ENCODE peak calls at places on chromosome 6, in six cellular contexts. One of them, this sample, is unnamed.

GRCh38 chr6:49634811-49635159 is 1.9 kb downstream of the RHAG start:
- DNase-seq in iris pigment epithelial cell: no peak
- DNase-seq in SK-N-SH: no peak
- DNase-seq in CD8-positive, alpha-beta T cell: no peak
- DNase-seq in Caki2: no peak
- DNase-seq in A549: no peak
- DNase-seq in this sample: no peak

GRCh38 chr6:37314803-37315515 is 38.8 kb upstream of the RNF8 start:
- DNase-seq in iris pigment epithelial cell: peak; percentile 70
- DNase-seq in SK-N-SH: peak; percentile 29
- DNase-seq in CD8-positive, alpha-beta T cell: peak; percentile 33
- DNase-seq in Caki2: peak; percentile 22
- DNase-seq in A549: peak; percentile 38
- DNase-seq in this sample: no peak

GRCh38 chr6:75818061-75818855 is 69.2 kb downstream of the MYO6 start:
- DNase-seq in iris pigment epithelial cell: peak; percentile 42
- DNase-seq in SK-N-SH: no peak
- DNase-seq in CD8-positive, alpha-beta T cell: no peak
- DNase-seq in Caki2: peak; percentile 31
- DNase-seq in A549: no peak
- DNase-seq in this sample: no peak

GRCh38 chr6:29953001-29953436 is 10.7 kb downstream of the HLA-A start:
- DNase-seq in iris pigment epithelial cell: no peak
- DNase-seq in SK-N-SH: no peak
- DNase-seq in CD8-positive, alpha-beta T cell: no peak
- DNase-seq in Caki2: peak; percentile 98
- DNase-seq in A549: peak; percentile 66
- DNase-seq in this sample: no peak

GRCh38 chr6:98831057-98832031 is 3.0 kb upstream of the POU3F2 start:
- DNase-seq in iris pigment epithelial cell: no peak
- DNase-seq in SK-N-SH: peak; percentile 67
- DNase-seq in CD8-positive, alpha-beta T cell: no peak
- DNase-seq in Caki2: no peak
- DNase-seq in A549: no peak
- DNase-seq in this sample: no peak

GRCh38 chr6:139498715-139499114 is 124.3 kb upstream of the CITED2 start:
- DNase-seq in iris pigment epithelial cell: no peak
- DNase-seq in SK-N-SH: no peak
- DNase-seq in CD8-positive, alpha-beta T cell: no peak
- DNase-seq in Caki2: no peak
- DNase-seq in A549: no peak
- DNase-seq in this sample: no peak

GRCh38 chr6:5497896-5498578 is 236.7 kb downstream of the FARS2 start:
- DNase-seq in iris pigment epithelial cell: peak; percentile 96
- DNase-seq in SK-N-SH: peak; percentile 10
- DNase-seq in CD8-positive, alpha-beta T cell: no peak
- DNase-seq in Caki2: no peak
- DNase-seq in A549: no peak
- DNase-seq in this sample: no peak

GRCh38 chr6:159170333-159170672 is 1.1 kb downstream of the FNDC1 start:
- DNase-seq in iris pigment epithelial cell: no peak
- DNase-seq in SK-N-SH: no peak
- DNase-seq in CD8-positive, alpha-beta T cell: no peak
- DNase-seq in Caki2: no peak
- DNase-seq in A549: no peak
- DNase-seq in this sample: no peak